ENCODE peak calls at places on chromosomes 1 and 21, in ten cellular contexts. Y is fibroblast of lung, E is GM23338, V is T-helper 9 cell, J is NCI-H1694 treated with DMSO at 0.1 percent for 48 hours, Q is T-helper 2 cell, T is AG10803, N is Ammon's horn, O is right lobe of liver, B is H9. F is an unnamed sample.

GRCh38 chr1:110338200-110339039 is 757 bp upstream of the RBM15 start:
- DNase-seq in Y (peak; percentile 100), E (peak; percentile 100), V (peak; percentile 91), J (peak; percentile 100), Q (peak; percentile 100), T (peak; percentile 84), N (peak; percentile 100), O (peak; percentile 97), B (no peak), F (peak; percentile 94)

GRCh38 chr1:91450260-91450659 is 45.6 kb upstream of the HFM1 start:
- DNase-seq in Y (peak; percentile 50), E (no peak), V (no peak), J (no peak), Q (no peak), T (no peak), N (no peak), O (no peak), B (no peak), F (no peak)

GRCh38 chr1:6353948-6354658 is 39.5 kb downstream of the ACOT7 start:
- DNase-seq in Y (peak; percentile 26), E (no peak), V (no peak), J (no peak), Q (no peak), T (no peak), N (no peak), O (peak; percentile 74), B (no peak), F (no peak)

GRCh38 chr1:66357478-66358197 is 176.3 kb upstream of the SGIP1 start:
- DNase-seq in Y (no peak), E (no peak), V (no peak), J (no peak), Q (peak; percentile 79), T (no peak), N (no peak), O (no peak), B (no peak), F (no peak)

GRCh38 chr1:211305044-211305443 is 21.6 kb upstream of the TRAF5 start:
- DNase-seq in Y (no peak), E (no peak), V (no peak), J (no peak), Q (peak; percentile 75), T (peak; percentile 42), N (peak; percentile 49), O (no peak), B (no peak), F (peak; percentile 38)

GRCh38 chr1:204293605-204294365 is 65.9 kb downstream of the PLEKHA6 start:
- DNase-seq in Y (peak; percentile 73), E (no peak), V (no peak), J (no peak), Q (no peak), T (peak; percentile 76), N (no peak), O (no peak), B (no peak), F (no peak)

GRCh38 chr1:203306970-203307541 is 1.7 kb downstream of the BTG2 start:
- DNase-seq in Y (no peak), E (no peak), V (no peak), J (no peak), Q (peak; percentile 78), T (no peak), N (no peak), O (no peak), B (no peak), F (no peak)

GRCh38 chr1:187641463-187641862 is 812.7 kb downstream of the PLA2G4A start:
- DNase-seq in Y (no peak), E (no peak), V (no peak), J (no peak), Q (no peak), T (no peak), N (no peak), O (no peak), B (peak; percentile 62), F (no peak)

GRCh38 chr1:204633665-204634064 is 51.9 kb downstream of the LRRN2 start:
- DNase-seq in Y (no peak), E (no peak), V (no peak), J (no peak), Q (no peak), T (no peak), N (peak; percentile 53), O (no peak), B (no peak), F (no peak)

GRCh38 chr1:173270243-173270642 is 63.1 kb upstream of the TNFSF4 start:
- DNase-seq in Y (no peak), E (no peak), V (no peak), J (no peak), Q (no peak), T (no peak), N (no peak), O (no peak), B (no peak), F (no peak)

GRCh38 chr21:33402011-33402979 is 918 bp upstream of the IFNGR2 start:
- DNase-seq in Y (peak; percentile 78), E (peak; percentile 77), V (no peak), J (no peak), Q (peak; percentile 49), T (peak; percentile 93), N (peak; percentile 69), O (peak; percentile 68), B (peak; percentile 60), F (peak; percentile 71)

GRCh38 chr1:84078108-84078823 is 65.8 kb upstream of the PRKACB start:
- DNase-seq in Y (peak; percentile 43), E (peak; percentile 45), V (no peak), J (peak; percentile 18), Q (no peak), T (peak; percentile 43), N (peak; percentile 36), O (no peak), B (no peak), F (peak; percentile 28)

GRCh38 chr1:221611930-221612777 is 129.7 kb downstream of the DUSP10 start:
- DNase-seq in Y (peak; percentile 93), E (no peak), V (no peak), J (no peak), Q (peak; percentile 35), T (peak; percentile 76), N (no peak), O (no peak), B (no peak), F (no peak)

GRCh38 chr1:165960881-165961280 is 133.5 kb downstream of the UCK2 start:
- DNase-seq in Y (no peak), E (no peak), V (no peak), J (no peak), Q (no peak), T (no peak), N (no peak), O (no peak), B (no peak), F (no peak)

GRCh38 chr1:227937031-227937430 is 10.7 kb downstream of the WNT9A start:
- DNase-seq in Y (no peak), E (no peak), V (no peak), J (no peak), Q (no peak), T (no peak), N (no peak), O (no peak), B (no peak), F (no peak)

GRCh38 chr1:8517579-8518489 is 199.9 kb downstream of the SLC45A1 start:
- DNase-seq in Y (peak; percentile 63), E (peak; percentile 41), V (no peak), J (no peak), Q (no peak), T (peak; percentile 47), N (peak; percentile 41), O (no peak), B (no peak), F (no peak)

GRCh38 chr1:215665212-215665611 is 98.1 kb downstream of the KCTD3 start:
- DNase-seq in Y (peak; percentile 8), E (no peak), V (no peak), J (no peak), Q (no peak), T (peak; percentile 9), N (no peak), O (no peak), B (no peak), F (no peak)

GRCh38 chr21:36628096-36628495 is 70.8 kb upstream of the SIM2 start:
- DNase-seq in Y (no peak), E (no peak), V (no peak), J (no peak), Q (no peak), T (no peak), N (no peak), O (no peak), B (no peak), F (no peak)

GRCh38 chr1:10728595-10729410 is 67.6 kb downstream of the CASZ1 start:
- DNase-seq in Y (no peak), E (peak; percentile 53), V (no peak), J (no peak), Q (no peak), T (no peak), N (no peak), O (no peak), B (no peak), F (no peak)

GRCh38 chr1:93969371-93969770 is 60.1 kb upstream of the GCLM start:
- DNase-seq in Y (no peak), E (no peak), V (no peak), J (no peak), Q (no peak), T (no peak), N (no peak), O (no peak), B (no peak), F (no peak)

GRCh38 chr1:155893389-155894142 is 17.6 kb downstream of the RIT1 start:
- DNase-seq in Y (peak; percentile 75), E (no peak), V (no peak), J (no peak), Q (peak; percentile 70), T (peak; percentile 88), N (no peak), O (no peak), B (no peak), F (no peak)

GRCh38 chr1:29258974-29259801 is 22.9 kb downstream of the PTPRU start:
- DNase-seq in Y (no peak), E (peak; percentile 58), V (no peak), J (no peak), Q (no peak), T (no peak), N (no peak), O (peak; percentile 59), B (peak; percentile 50), F (no peak)

GRCh38 chr1:65310078-65310587 is 790 bp downstream of the DNAJC6 start:
- DNase-seq in Y (peak; percentile 22), E (peak; percentile 87), V (no peak), J (peak; percentile 79), Q (no peak), T (no peak), N (peak; percentile 86), O (no peak), B (peak; percentile 90), F (no peak)

GRCh38 chr1:25525360-25525688 is 18.1 kb upstream of the LDLRAP1 start:
- DNase-seq in Y (no peak), E (no peak), V (no peak), J (no peak), Q (no peak), T (no peak), N (no peak), O (no peak), B (no peak), F (no peak)

GRCh38 chr21:15495965-15496364 is 233.8 kb upstream of the USP25 start:
- DNase-seq in Y (peak; percentile 1), E (no peak), V (no peak), J (no peak), Q (no peak), T (no peak), N (no peak), O (no peak), B (no peak), F (no peak)

GRCh38 chr21:34693192-34693810 is 24.5 kb downstream of the CLIC6 start:
- DNase-seq in Y (peak; percentile 83), E (peak; percentile 85), V (peak; percentile 23), J (peak; percentile 74), Q (peak; percentile 67), T (peak; percentile 76), N (peak; percentile 65), O (peak; percentile 56), B (peak; percentile 43), F (peak; percentile 65)

GRCh38 chr1:67211589-67212563 is 45.6 kb downstream of the IL23R start:
- DNase-seq in Y (peak; percentile 44), E (peak; percentile 74), V (peak; percentile 38), J (peak; percentile 3), Q (peak; percentile 58), T (peak; percentile 18), N (peak; percentile 11), O (no peak), B (no peak), F (peak; percentile 14)

GRCh38 chr1:48043524-48043923 is 46.3 kb upstream of the TRABD2B start:
- DNase-seq in Y (no peak), E (no peak), V (no peak), J (no peak), Q (no peak), T (no peak), N (no peak), O (no peak), B (peak; percentile 47), F (no peak)

F was measured in GM20000.